ENCODE peak calls at places on chromosomes 1 and 21, in eight cellular contexts. One of them, this sample, is unnamed.
A peak's percentile ranks its signal among the peaks of the same experiment; 100 is the strongest.

GRCh38 chr1:30688920-30689794 is 34.2 kb downstream of the MATN1 start:
- DNase-seq in tibial nerve: no peak
- DNase-seq in fibroblast of pulmonary artery: no peak
- DNase-seq in H9: no peak
- DNase-seq in endodermal cell: peak; percentile 47
- DNase-seq in AG04449: no peak
- DNase-seq in fibroblast of the aortic adventitia: no peak
- DNase-seq in PC-3: no peak
- DNase-seq in this sample: no peak

GRCh38 chr1:32933742-32934322 is 30.8 kb downstream of the RNF19B start:
- DNase-seq in tibial nerve: no peak
- DNase-seq in fibroblast of pulmonary artery: peak; percentile 59
- DNase-seq in H9: no peak
- DNase-seq in endodermal cell: peak; percentile 51
- DNase-seq in AG04449: no peak
- DNase-seq in fibroblast of the aortic adventitia: peak; percentile 59
- DNase-seq in PC-3: peak; percentile 76
- DNase-seq in this sample: no peak

GRCh38 chr1:15757016-15757543 is 1.5 kb upstream of the FBLIM1 start:
- DNase-seq in tibial nerve: no peak
- DNase-seq in fibroblast of pulmonary artery: no peak
- DNase-seq in H9: no peak
- DNase-seq in endodermal cell: no peak
- DNase-seq in AG04449: no peak
- DNase-seq in fibroblast of the aortic adventitia: no peak
- DNase-seq in PC-3: no peak
- DNase-seq in this sample: no peak

GRCh38 chr1:167247754-167248153 is 27.1 kb downstream of the POU2F1 start:
- DNase-seq in tibial nerve: no peak
- DNase-seq in fibroblast of pulmonary artery: no peak
- DNase-seq in H9: no peak
- DNase-seq in endodermal cell: no peak
- DNase-seq in AG04449: no peak
- DNase-seq in fibroblast of the aortic adventitia: no peak
- DNase-seq in PC-3: no peak
- DNase-seq in this sample: no peak

GRCh38 chr1:119676571-119677206 is 28.6 kb upstream of the ZNF697 start:
- DNase-seq in tibial nerve: peak; percentile 37
- DNase-seq in fibroblast of pulmonary artery: no peak
- DNase-seq in H9: no peak
- DNase-seq in endodermal cell: no peak
- DNase-seq in AG04449: no peak
- DNase-seq in fibroblast of the aortic adventitia: peak; percentile 73
- DNase-seq in PC-3: no peak
- DNase-seq in this sample: no peak

GRCh38 chr1:66311628-66312027 is 222.3 kb upstream of the SGIP1 start:
- DNase-seq in tibial nerve: no peak
- DNase-seq in fibroblast of pulmonary artery: no peak
- DNase-seq in H9: no peak
- DNase-seq in endodermal cell: no peak
- DNase-seq in AG04449: no peak
- DNase-seq in fibroblast of the aortic adventitia: no peak
- DNase-seq in PC-3: no peak
- DNase-seq in this sample: no peak

GRCh38 chr1:64948905-64949833 is 17.2 kb downstream of the JAK1 start:
- DNase-seq in tibial nerve: no peak
- DNase-seq in fibroblast of pulmonary artery: no peak
- DNase-seq in H9: no peak
- DNase-seq in endodermal cell: no peak
- DNase-seq in AG04449: no peak
- DNase-seq in fibroblast of the aortic adventitia: peak; percentile 58
- DNase-seq in PC-3: peak; percentile 59
- DNase-seq in this sample: no peak

GRCh38 chr1:17434591-17434990 is 4.9 kb downstream of the RCC2 start:
- DNase-seq in tibial nerve: no peak
- DNase-seq in fibroblast of pulmonary artery: no peak
- DNase-seq in H9: peak; percentile 57
- DNase-seq in endodermal cell: peak; percentile 64
- DNase-seq in AG04449: no peak
- DNase-seq in fibroblast of the aortic adventitia: no peak
- DNase-seq in PC-3: no peak
- DNase-seq in this sample: no peak

GRCh38 chr1:213606252-213606820 is 381.4 kb upstream of the PROX1 start:
- DNase-seq in tibial nerve: no peak
- DNase-seq in fibroblast of pulmonary artery: no peak
- DNase-seq in H9: no peak
- DNase-seq in endodermal cell: no peak
- DNase-seq in AG04449: no peak
- DNase-seq in fibroblast of the aortic adventitia: no peak
- DNase-seq in PC-3: no peak
- DNase-seq in this sample: no peak

GRCh38 chr1:11341881-11342552 is 69.0 kb downstream of the UBIAD1 start:
- DNase-seq in tibial nerve: no peak
- DNase-seq in fibroblast of pulmonary artery: no peak
- DNase-seq in H9: no peak
- DNase-seq in endodermal cell: no peak
- DNase-seq in AG04449: no peak
- DNase-seq in fibroblast of the aortic adventitia: no peak
- DNase-seq in PC-3: no peak
- DNase-seq in this sample: no peak

DNA sequence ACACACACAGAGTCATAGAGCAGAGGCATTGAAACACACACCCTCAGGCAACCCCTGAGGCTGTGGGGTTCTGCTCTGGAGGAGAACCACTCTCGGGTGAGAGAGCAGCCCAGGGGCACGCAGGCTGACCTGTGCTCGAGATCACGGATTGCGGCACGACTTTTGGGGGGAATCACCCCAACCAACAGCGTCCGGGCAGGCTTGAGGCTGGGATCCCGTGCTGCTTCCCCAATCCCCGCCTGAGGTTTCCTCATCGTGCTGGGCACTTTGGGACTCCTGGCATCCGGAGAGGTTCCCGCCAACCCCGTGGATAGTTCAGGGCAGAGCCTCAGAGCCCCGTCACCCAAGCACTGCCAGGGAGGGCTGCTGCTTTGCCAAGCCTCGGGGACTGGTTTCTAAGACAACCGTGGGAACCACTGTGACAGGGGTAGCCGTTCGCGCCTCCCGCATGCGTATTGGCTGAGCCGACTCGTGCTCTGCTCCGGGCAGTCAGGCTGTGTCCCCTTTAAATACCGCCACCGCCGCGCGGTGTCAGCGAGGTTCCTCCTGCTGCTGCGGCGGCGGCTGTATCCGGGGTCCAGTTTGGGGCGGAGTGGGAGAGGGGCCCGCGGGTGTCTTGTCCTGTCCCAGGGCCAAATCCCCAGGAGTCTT is 682.2 kb upstream of the TPTE start:
- DNase-seq in tibial nerve: no peak
- DNase-seq in fibroblast of pulmonary artery: no peak
- DNase-seq in H9: peak; percentile 31
- DNase-seq in endodermal cell: no peak
- DNase-seq in AG04449: no peak
- DNase-seq in fibroblast of the aortic adventitia: no peak
- DNase-seq in PC-3: peak; percentile 1
- DNase-seq in this sample: no peak
- TF ChIP-seq CTCF in tibial nerve: no peak
- TF ChIP-seq CTCF in fibroblast of pulmonary artery: no peak
- TF ChIP-seq CTCF in H9: no peak
- TF ChIP-seq CTCF in endodermal cell: no peak
- TF ChIP-seq CTCF in AG04449: no peak
- TF ChIP-seq CTCF in fibroblast of the aortic adventitia: no peak
- TF ChIP-seq CTCF in PC-3: no peak
- TF ChIP-seq CTCF in this sample: no peak

GRCh38 chr1:248288385-248288784 is 10.6 kb upstream of the OR2T33 start:
- DNase-seq in tibial nerve: no peak
- DNase-seq in fibroblast of pulmonary artery: no peak
- DNase-seq in H9: no peak
- DNase-seq in endodermal cell: no peak
- DNase-seq in AG04449: no peak
- DNase-seq in fibroblast of the aortic adventitia: no peak
- DNase-seq in PC-3: no peak
- DNase-seq in this sample: no peak
- TF ChIP-seq CTCF in tibial nerve: no peak
- TF ChIP-seq CTCF in fibroblast of pulmonary artery: no peak
- TF ChIP-seq CTCF in H9: no peak
- TF ChIP-seq CTCF in endodermal cell: no peak
- TF ChIP-seq CTCF in AG04449: no peak
- TF ChIP-seq CTCF in fibroblast of the aortic adventitia: no peak
- TF ChIP-seq CTCF in PC-3: no peak
- TF ChIP-seq CTCF in this sample: no peak

DNA sequence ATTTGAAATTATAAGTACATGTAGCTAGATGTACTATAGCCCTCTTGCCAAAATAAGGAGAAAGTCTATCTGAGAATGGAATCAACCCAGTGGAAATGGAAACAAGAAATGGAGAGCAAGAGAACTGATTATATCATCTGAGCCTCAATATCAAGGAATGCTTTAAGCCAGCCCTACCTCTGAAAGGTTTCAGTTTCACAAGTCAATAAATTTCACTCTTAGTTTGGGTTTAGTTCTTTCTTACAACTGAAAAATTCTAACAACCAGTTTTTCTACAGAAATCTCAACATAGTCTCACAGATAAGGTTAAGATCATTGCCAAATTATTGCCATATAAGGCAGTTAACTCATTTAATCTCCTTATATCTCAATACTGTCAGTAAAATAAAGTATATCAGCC is 80.0 kb downstream of the EPS15 start:
- DNase-seq in tibial nerve: no peak
- DNase-seq in fibroblast of pulmonary artery: no peak
- DNase-seq in H9: no peak
- DNase-seq in endodermal cell: no peak
- DNase-seq in AG04449: no peak
- DNase-seq in fibroblast of the aortic adventitia: no peak
- DNase-seq in PC-3: no peak
- DNase-seq in this sample: no peak
- TF ChIP-seq CTCF in tibial nerve: no peak
- TF ChIP-seq CTCF in fibroblast of pulmonary artery: no peak
- TF ChIP-seq CTCF in H9: no peak
- TF ChIP-seq CTCF in endodermal cell: no peak
- TF ChIP-seq CTCF in AG04449: no peak
- TF ChIP-seq CTCF in fibroblast of the aortic adventitia: no peak
- TF ChIP-seq CTCF in PC-3: no peak
- TF ChIP-seq CTCF in this sample: no peak

GRCh38 chr1:152227310-152227928 is 3.4 kb upstream of the HRNR start:
- DNase-seq in tibial nerve: no peak
- DNase-seq in fibroblast of pulmonary artery: peak; percentile 29
- DNase-seq in H9: no peak
- DNase-seq in endodermal cell: no peak
- DNase-seq in AG04449: no peak
- DNase-seq in fibroblast of the aortic adventitia: peak; percentile 25
- DNase-seq in PC-3: peak; percentile 23
- DNase-seq in this sample: no peak
- TF ChIP-seq CTCF in tibial nerve: no peak
- TF ChIP-seq CTCF in fibroblast of pulmonary artery: peak; percentile 5
- TF ChIP-seq CTCF in H9: no peak
- TF ChIP-seq CTCF in endodermal cell: no peak
- TF ChIP-seq CTCF in AG04449: no peak
- TF ChIP-seq CTCF in fibroblast of the aortic adventitia: no peak
- TF ChIP-seq CTCF in PC-3: peak; percentile 57
- TF ChIP-seq CTCF in this sample: no peak

DNA sequence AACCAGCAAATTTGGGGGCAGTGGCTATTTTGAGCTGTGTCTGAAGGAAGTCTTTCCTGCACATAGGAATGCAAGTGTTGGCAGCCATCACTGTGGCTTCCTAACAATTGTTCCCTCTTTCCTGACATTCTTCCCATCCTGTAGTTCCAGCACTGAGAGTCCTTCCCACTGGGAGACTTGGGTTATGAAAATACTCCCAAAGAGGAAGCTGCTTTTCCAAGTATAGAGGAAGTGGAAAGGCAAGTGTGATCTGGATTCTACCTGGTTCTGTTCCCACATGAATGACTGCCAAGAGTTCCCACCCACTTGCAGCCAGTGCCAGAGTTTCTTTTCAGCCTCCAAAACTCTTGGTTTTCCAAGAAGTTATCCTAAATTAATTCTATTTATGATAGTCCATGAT is 98.5 kb upstream of the CD53 start:
- DNase-seq in tibial nerve: no peak
- DNase-seq in fibroblast of pulmonary artery: no peak
- DNase-seq in H9: no peak
- DNase-seq in endodermal cell: no peak
- DNase-seq in AG04449: no peak
- DNase-seq in fibroblast of the aortic adventitia: no peak
- DNase-seq in PC-3: no peak
- DNase-seq in this sample: no peak
- TF ChIP-seq CTCF in tibial nerve: no peak
- TF ChIP-seq CTCF in fibroblast of pulmonary artery: no peak
- TF ChIP-seq CTCF in H9: no peak
- TF ChIP-seq CTCF in endodermal cell: no peak
- TF ChIP-seq CTCF in AG04449: no peak
- TF ChIP-seq CTCF in fibroblast of the aortic adventitia: no peak
- TF ChIP-seq CTCF in PC-3: no peak
- TF ChIP-seq CTCF in this sample: no peak